ENCODE peak calls at places on chromosomes 6 and 20, in seven cellular contexts. J is stimulated activated CD8-positive, alpha-beta memory T cell treated with anti-CD3 and anti-CD28 coated beads, Interleukin-15, amount 100 ng/mL, for 4 hours; A is HS-5; L is activated CD4-positive, alpha-beta T cell treated with anti-CD3 and anti-CD28 coated beads, Interleukin-2, amount 50 U/mL, for 1 hour; R is brain pericyte; P is mesothelial cell of epicardium; D is PC-9. S is an unnamed sample.

GRCh38 chr20:19832875-19833274 is 74.8 kb downstream of the RIN2 start:
- DNase-seq in J (no peak), A (no peak), L (no peak), R (no peak), P (no peak), D (no peak), S (no peak)

GRCh38 chr20:24406761-24407550 is 62.5 kb upstream of the SYNDIG1 start:
- DNase-seq in J (no peak), A (no peak), L (no peak), R (no peak), P (no peak), D (peak; percentile 5), S (no peak)

GRCh38 chr6:17212541-17213371 is 68.4 kb upstream of the RBM24 start:
- DNase-seq in J (no peak), A (no peak), L (no peak), R (no peak), P (no peak), D (no peak), S (peak; percentile 16)

GRCh38 chr6:132919476-132919875 is 105.1 kb downstream of the RPS12 start:
- DNase-seq in J (no peak), A (peak; percentile 88), L (no peak), R (peak; percentile 58), P (no peak), D (peak; percentile 71), S (peak; percentile 60)

GRCh38 chr6:43968110-43968965 is 158.9 kb downstream of the MRPL14 start:
- DNase-seq in J (no peak), A (no peak), L (no peak), R (no peak), P (no peak), D (no peak), S (no peak)

GRCh38 chr6:151139524-151139923 is 100.2 kb upstream of the AKAP12 start:
- DNase-seq in J (no peak), A (no peak), L (no peak), R (no peak), P (no peak), D (no peak), S (no peak)

GRCh38 chr6:150478651-150479498 is 110.1 kb downstream of the IYD start:
- DNase-seq in J (no peak), A (no peak), L (no peak), R (no peak), P (no peak), D (no peak), S (no peak)

GRCh38 chr20:44033873-44034272 is 119.2 kb downstream of the TOX2 start:
- DNase-seq in J (no peak), A (no peak), L (no peak), R (no peak), P (no peak), D (no peak), S (no peak)

GRCh38 chr6:117513174-117513573 is 30.7 kb downstream of the DCBLD1 start:
- DNase-seq in J (no peak), A (no peak), L (no peak), R (no peak), P (no peak), D (no peak), S (no peak)

S was measured in AG08395.